ENCODE peak calls at places on chromosomes 2 and 18, in four cellular contexts. T is GM23338, X is K562, Q is H1. S is an unnamed sample.

GRCh38 chr2:160940699-160941098 is 219.5 kb upstream of the TANK start:
- DNase-seq in T (no peak), X (no peak), Q (no peak), S (no peak)

GRCh38 chr2:234840336-234840735 is 111.5 kb upstream of the SH3BP4 start:
- DNase-seq in T (peak; percentile 68), X (no peak), Q (peak; percentile 21), S (no peak)

GRCh38 chr18:62525611-62526010 is 2.8 kb downstream of the ZCCHC2 start:
- DNase-seq in T (no peak), X (no peak), Q (no peak), S (no peak)

GRCh38 chr2:85915606-85916303 is 27.0 kb upstream of the ST3GAL5 start:
- DNase-seq in T (no peak), X (no peak), Q (no peak), S (no peak)

GRCh38 chr2:181685150-181685688 is 4.9 kb upstream of the NEUROD1 start:
- DNase-seq in T (peak; percentile 83), X (no peak), Q (no peak), S (no peak)

GRCh38 chr2:200869014-200869413 is 4.6 kb upstream of the CLK1 start:
- DNase-seq in T (no peak), X (no peak), Q (no peak), S (no peak)

GRCh38 chr18:69947361-69948106 is at the start of gene CD226:
- DNase-seq in T (no peak), X (no peak), Q (no peak), S (no peak)

GRCh38 chr2:157190151-157190550 is 67.4 kb upstream of the GALNT5 start:
- DNase-seq in T (no peak), X (no peak), Q (no peak), S (no peak)

GRCh38 chr2:136010126-136010525 is 24.7 kb upstream of the DARS1 start:
- DNase-seq in T (no peak), X (no peak), Q (no peak), S (no peak)

GRCh38 chr2:74499940-74500577 is 656 bp upstream of the LBX2 start:
- DNase-seq in T (peak; percentile 25), X (no peak), Q (no peak), S (no peak)

GRCh38 chr2:143264851-143265250 is 135.6 kb downstream of the ARHGAP15 start:
- DNase-seq in T (no peak), X (no peak), Q (no peak), S (no peak)

GRCh38 chr2:128363991-128364390 is 45.3 kb upstream of the HS6ST1 start:
- DNase-seq in T (peak; percentile 24), X (no peak), Q (peak; percentile 17), S (no peak)

GRCh38 chr2:17615728-17616351 is 75.3 kb downstream of the VSNL1 start:
- DNase-seq in T (no peak), X (no peak), Q (no peak), S (no peak)

GRCh38 chr2:119827866-119828507 is 68.3 kb downstream of the PTPN4 start:
- DNase-seq in T (no peak), X (no peak), Q (no peak), S (no peak)

GRCh38 chr2:74576830-74577229 is 22.3 kb downstream of the DOK1 start:
- DNase-seq in T (no peak), X (no peak), Q (no peak), S (no peak)

GRCh38 chr2:74719066-74719465 is 65.0 kb downstream of the SEMA4F start:
- DNase-seq in T (no peak), X (no peak), Q (no peak), S (no peak)

GRCh38 chr2:24082787-24083566 is 1.7 kb downstream of the TP53I3 start:
- DNase-seq in T (no peak), X (no peak), Q (no peak), S (no peak)

GRCh38 chr18:63141777-63142176 is 177.8 kb downstream of the BCL2 start:
- DNase-seq in T (no peak), X (no peak), Q (no peak), S (no peak)

GRCh38 chr2:199309973-199310372 is 147.8 kb downstream of the SATB2 start:
- DNase-seq in T (no peak), X (no peak), Q (no peak), S (no peak)

GRCh38 chr18:5534845-5535244 is 9.0 kb downstream of the EPB41L3 start:
- DNase-seq in T (no peak), X (no peak), Q (no peak), S (no peak)

GRCh38 chr2:8889978-8890377 is 52.6 kb upstream of the KIDINS220 start:
- DNase-seq in T (no peak), X (no peak), Q (no peak), S (no peak)

GRCh38 chr18:76524900-76525698 is 30.1 kb upstream of the ZNF516 start:
- DNase-seq in T (peak; percentile 65), X (no peak), Q (no peak), S (no peak)

GRCh38 chr2:35915261-35915660 is 440.3 kb upstream of the CRIM1 start:
- DNase-seq in T (peak; percentile 2), X (no peak), Q (no peak), S (no peak)

GRCh38 chr2:159201321-159202063 is 85.0 kb downstream of the WDSUB1 start:
- DNase-seq in T (no peak), X (no peak), Q (no peak), S (peak; percentile 38)

GRCh38 chr2:102618452-102619413 is 620 bp upstream of the SLC9A2 start:
- DNase-seq in T (peak; percentile 63), X (peak; percentile 69), Q (no peak), S (no peak)

GRCh38 chr2:145815933-145816332 is 1296.0 kb upstream of the ZEB2 start:
- DNase-seq in T (no peak), X (no peak), Q (no peak), S (no peak)
- TF ChIP-seq POLR2AphosphoS5 in T (no peak), X (no peak), Q (no peak), S (no peak)

GRCh38 chr2:15115786-15116185 is 445.3 kb downstream of the NBAS start:
- DNase-seq in T (no peak), X (no peak), Q (no peak), S (no peak)
- TF ChIP-seq POLR2AphosphoS5 in T (no peak), X (no peak), Q (no peak), S (no peak)

GRCh38 chr2:64645014-64645418 is 8.7 kb downstream of the SERTAD2 start:
- DNase-seq in T (peak; percentile 90), X (peak; percentile 85), Q (no peak), S (no peak)
- TF ChIP-seq POLR2AphosphoS5 in T (no peak), X (peak; percentile 66), Q (peak; percentile 19), S (no peak)

GRCh38 chr2:65076345-65076710 is 20.1 kb downstream of the CEP68 start:
- DNase-seq in T (no peak), X (no peak), Q (no peak), S (no peak)

GRCh38 chr2:65073879-65074565 is 17.8 kb downstream of the CEP68 start:
- DNase-seq in T (no peak), X (no peak), Q (no peak), S (no peak)

GRCh38 chr2:65077898-65078297 is 21.7 kb downstream of the CEP68 start:
- DNase-seq in T (no peak), X (no peak), Q (no peak), S (no peak)

GRCh38 chr2:65075176-65075575 is 19.0 kb downstream of the CEP68 start:
- DNase-seq in T (no peak), X (no peak), Q (no peak), S (no peak)

GRCh38 chr2:65075605-65076344 is 19.6 kb downstream of the CEP68 start:
- DNase-seq in T (peak; percentile 51), X (peak; percentile 48), Q (no peak), S (no peak)
- TF ChIP-seq POLR2AphosphoS5 in T (no peak), X (no peak), Q (no peak), S (no peak)

GRCh38 chr2:219496781-219497494 is 1.8 kb upstream of the GMPPA start:
- DNase-seq in T (peak; percentile 65), X (no peak), Q (no peak), S (no peak)
- TF ChIP-seq POLR2AphosphoS5 in T (no peak), X (no peak), Q (no peak), S (no peak)